ENCODE peak calls at places on chromosomes 11 and 22, in five cellular contexts. One of them, this sample, is unnamed.

GRCh38 chr11:3860360-3860759 is 4.9 kb downstream of the STIM1 start:
- DNase-seq in NCI-H1105: no peak
- DNase-seq in EL: no peak
- DNase-seq in iris pigment epithelial cell: no peak
- DNase-seq in fibroblast of mammary gland: no peak
- DNase-seq in this sample: no peak

GRCh38 chr11:65316979-65317786 is 2.5 kb downstream of the CDC42EP2 start:
- DNase-seq in EL: peak
- DNase-seq in NCI-H1105: no peak
- DNase-seq in iris pigment epithelial cell: peak
- DNase-seq in fibroblast of mammary gland: peak
- DNase-seq in this sample: no peak

GRCh38 chr22:35866646-35867045 is 149.0 kb downstream of the APOL5 start:
- DNase-seq in NCI-H1105: no peak
- DNase-seq in fibroblast of mammary gland: no peak
- DNase-seq in iris pigment epithelial cell: peak
- DNase-seq in EL: no peak
- DNase-seq in this sample: no peak

GRCh38 chr22:37726240-37726887 is 29.5 kb downstream of the TRIOBP start:
- DNase-seq in NCI-H1105: no peak
- DNase-seq in fibroblast of mammary gland: peak
- DNase-seq in iris pigment epithelial cell: peak
- DNase-seq in EL: no peak
- DNase-seq in this sample: no peak

GRCh38 chr11:65575568-65576231 is at the start of gene EHBP1L1:
- DNase-seq in iris pigment epithelial cell: peak
- DNase-seq in fibroblast of mammary gland: peak
- DNase-seq in NCI-H1105: no peak
- DNase-seq in EL: peak
- DNase-seq in this sample: no peak

GRCh38 chr11:118148877-118149276 is 3.7 kb downstream of the SCN4B start:
- DNase-seq in EL: no peak
- DNase-seq in NCI-H1105: no peak
- DNase-seq in fibroblast of mammary gland: no peak
- DNase-seq in iris pigment epithelial cell: no peak
- DNase-seq in this sample: no peak

GRCh38 chr11:62666259-62666926 is 1.3 kb downstream of the CSKMT start:
- DNase-seq in iris pigment epithelial cell: no peak
- DNase-seq in fibroblast of mammary gland: no peak
- DNase-seq in EL: no peak
- DNase-seq in NCI-H1105: no peak
- DNase-seq in this sample: no peak

GRCh38 chr22:23066200-23067022 is 3.9 kb upstream of the GNAZ start:
- DNase-seq in NCI-H1105: no peak
- DNase-seq in iris pigment epithelial cell: no peak
- DNase-seq in fibroblast of mammary gland: no peak
- DNase-seq in EL: no peak
- DNase-seq in this sample: no peak

GRCh38 chr11:33451364-33451763 is 194.2 kb downstream of the HIPK3 start:
- DNase-seq in EL: no peak
- DNase-seq in iris pigment epithelial cell: no peak
- DNase-seq in fibroblast of mammary gland: no peak
- DNase-seq in NCI-H1105: no peak
- DNase-seq in this sample: no peak